ENCODE peak calls at places on chromosomes 7 and 10, in five cellular contexts. V, Y, O, Q and I are unnamed samples.

GRCh38 chr10:75497997-75498797 is 66.8 kb downstream of the LRMDA start:
- DNase-seq in O (peak; percentile 71), Y (no peak), V (no peak), Q (no peak), I (no peak)

GRCh38 chr10:124827474-124827873 is 25.9 kb downstream of the ABRAXAS2 start:
- DNase-seq in Y (no peak), O (no peak), Q (no peak), V (no peak), I (no peak)

GRCh38 chr10:70652761-70653657 is 19.3 kb upstream of the ADAMTS14 start:
- DNase-seq in Q (peak; percentile 80), O (peak; percentile 100), V (no peak), Y (peak; percentile 77), I (no peak)

GRCh38 chr7:139619367-139619657 is 95.8 kb downstream of the CLEC2L start:
- DNase-seq in Y (no peak), O (peak; percentile 77), V (no peak), Q (no peak), I (no peak)

GRCh38 chr7:147811923-147812322 is 778.6 kb upstream of the C7orf33 start:
- DNase-seq in V (no peak), Q (no peak), Y (no peak), O (no peak), I (no peak)

GRCh38 chr10:34298371-34298818 is 516.7 kb downstream of the PARD3 start:
- DNase-seq in Y (no peak), O (no peak), Q (no peak), V (no peak), I (no peak)

GRCh38 chr10:126749030-126749655 is 78.7 kb upstream of the C10orf90 start:
- DNase-seq in Q (peak; percentile 78), V (peak; percentile 71), O (peak; percentile 80), Y (peak; percentile 82), I (peak; percentile 22)

GRCh38 chr10:113304726-113305125 is 248.1 kb upstream of the HABP2 start:
- DNase-seq in V (no peak), Q (no peak), Y (no peak), O (no peak), I (no peak)

GRCh38 chr7:12131122-12131521 is 80.0 kb upstream of the TMEM106B start:
- DNase-seq in Y (no peak), O (no peak), Q (no peak), V (no peak), I (no peak)

GRCh38 chr10:46328853-46329689 is 42.3 kb downstream of the ANTXRL start:
- DNase-seq in V (no peak), O (no peak), Y (no peak), Q (no peak), I (no peak)

GRCh38 chr10:29535012-29535777 is 99.6 kb downstream of the SVIL start:
- DNase-seq in V (peak; percentile 72), Y (peak; percentile 58), Q (peak; percentile 48), O (peak; percentile 93), I (no peak)

GRCh38 chr7:134632937-134633540 is 13.6 kb upstream of the BPGM start:
- DNase-seq in Q (peak; percentile 31), Y (peak; percentile 54), V (no peak), O (peak; percentile 42), I (no peak)

GRCh38 chr7:17044396-17044795 is 162.6 kb upstream of the AGR3 start:
- DNase-seq in Y (no peak), V (no peak), Q (no peak), O (no peak), I (no peak)

GRCh38 chr10:123139521-123140163 is 3.9 kb downstream of the HMX3 start:
- DNase-seq in O (no peak), Y (peak; percentile 62), Q (no peak), V (peak; percentile 53), I (no peak)

GRCh38 chr10:91953600-91954140 is 30.1 kb downstream of the BTAF1 start:
- DNase-seq in Q (no peak), Y (no peak), O (no peak), V (no peak), I (no peak)

GRCh38 chr7:98921608-98922372 is 43.5 kb downstream of the TRRAP start:
- DNase-seq in Y (no peak), Q (no peak), O (no peak), V (no peak), I (no peak)

GRCh38 chr10:121851791-121852190 is 76.0 kb downstream of the ATE1 start:
- DNase-seq in O (peak; percentile 4), Q (no peak), Y (no peak), V (no peak), I (no peak)

GRCh38 chr10:103553743-103554487 is 60.4 kb downstream of the NEURL1 start:
- DNase-seq in O (no peak), Q (no peak), Y (no peak), V (peak; percentile 44), I (no peak)

GRCh38 chr7:37297546-37297945 is 151.1 kb downstream of the ELMO1 start:
- DNase-seq in Y (no peak), V (no peak), Q (no peak), O (peak; percentile 2), I (no peak)

GRCh38 chr7:150451833-150452431 is 1.5 kb downstream of the GIMAP8 start:
- DNase-seq in O (no peak), Q (no peak), V (no peak), Y (no peak), I (no peak)

GRCh38 chr7:129315916-129316315 is 91.1 kb downstream of the AHCYL2 start:
- DNase-seq in O (peak; percentile 27), Y (peak; percentile 41), V (no peak), Q (no peak), I (no peak)

DNA sequence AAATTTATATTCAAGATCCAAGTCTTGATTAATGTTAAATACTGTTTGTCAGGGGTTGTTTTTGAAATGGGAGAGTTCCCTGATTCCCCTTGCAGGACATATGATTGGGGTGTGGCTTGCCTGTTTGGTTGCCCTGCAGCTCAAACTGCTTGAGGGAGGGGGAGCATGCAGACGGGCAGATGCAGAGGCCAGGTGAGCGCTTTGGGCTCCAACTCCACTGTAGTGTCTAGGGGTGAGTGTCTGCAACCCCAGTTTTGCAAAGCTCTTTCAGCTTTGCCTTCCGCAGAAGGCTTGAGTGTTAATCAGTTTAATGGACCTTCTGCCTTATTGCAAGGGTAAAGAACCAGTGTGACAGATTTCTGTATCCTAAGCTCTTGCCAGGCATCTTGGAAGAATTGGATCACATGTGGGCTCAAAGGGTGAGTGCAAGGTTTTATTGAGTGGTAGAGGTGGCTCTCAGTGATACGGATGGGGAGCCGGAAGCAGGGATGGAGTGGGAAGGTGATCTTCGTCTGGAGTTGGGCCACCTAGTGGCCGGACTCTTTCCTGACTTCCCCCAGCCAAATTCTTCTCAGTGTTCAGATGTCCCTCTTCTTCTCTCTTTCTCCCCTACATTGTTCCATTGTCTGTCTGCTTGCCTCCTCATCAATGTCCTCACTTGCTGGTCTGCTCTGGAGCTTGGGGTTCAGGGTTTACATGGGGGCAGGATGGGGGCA is 479.7 kb downstream of the ATRNL1 start:
- DNase-seq in Y (peak; percentile 19), O (no peak), V (no peak), Q (peak; percentile 21), I (no peak)
- TF ChIP-seq CTCF in Y (peak; percentile 9), O (peak; percentile 38), V (no peak), Q (peak; percentile 58), I (no peak)

GRCh38 chr7:87505122-87505521 is 29.6 kb upstream of the ABCB4 start:
- DNase-seq in V (no peak), Y (no peak), Q (no peak), O (no peak), I (no peak)

GRCh38 chr7:87506243-87507180 is 31.0 kb upstream of the ABCB4 start:
- DNase-seq in O (peak; percentile 35), Q (no peak), V (no peak), Y (no peak), I (no peak)

GRCh38 chr7:87505557-87506242 is 30.2 kb upstream of the ABCB4 start:
- DNase-seq in O (no peak), Q (no peak), Y (no peak), V (no peak), I (no peak)

GRCh38 chr7:87510430-87510875 is 35.0 kb upstream of the ABCB4 start:
- DNase-seq in Y (no peak), O (no peak), Q (peak; percentile 65), V (no peak), I (no peak)

DNA sequence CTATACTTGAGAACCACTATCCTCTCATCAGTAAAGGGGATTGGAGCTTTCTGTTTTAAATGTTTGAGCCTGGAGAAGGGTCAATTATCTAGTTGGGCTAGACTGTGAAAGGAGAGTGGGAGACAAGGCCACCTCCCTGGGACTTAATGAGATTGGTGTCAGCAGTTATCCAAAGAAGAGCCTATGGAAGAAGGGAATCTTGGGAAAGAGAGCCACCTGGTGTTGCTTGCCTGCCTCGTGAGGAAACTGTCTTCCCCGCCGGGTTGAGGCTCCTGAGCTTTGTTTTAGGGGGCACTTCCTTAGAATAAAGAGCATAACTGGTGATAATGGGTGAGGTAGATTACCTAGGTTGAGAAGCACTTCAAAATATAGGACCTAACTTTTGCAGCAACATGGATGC is 32.0 kb upstream of the ABCB4 start:
- DNase-seq in Q (no peak), Y (peak; percentile 24), O (no peak), V (no peak), I (no peak)
- TF ChIP-seq CTCF in Q (no peak), Y (peak; percentile 3), O (peak; percentile 5), V (no peak), I (no peak)

GRCh38 chr10:106863549-106863948 is 301.0 kb downstream of the SORCS1 start:
- DNase-seq in O (no peak), Y (peak; percentile 31), Q (peak; percentile 34), V (no peak), I (no peak)
- TF ChIP-seq CTCF in O (no peak), Y (no peak), Q (peak; percentile 54), V (no peak), I (no peak)

GRCh38 chr10:132165416-132165980 is 21.2 kb upstream of the DPYSL4 start:
- DNase-seq in Y (no peak), O (no peak), Q (no peak), V (no peak), I (no peak)
- TF ChIP-seq CTCF in Y (no peak), O (no peak), Q (no peak), V (no peak), I (no peak)